ENCODE peak calls at places on chromosomes 1 and 21, in six cellular contexts. I, O, N, S, D and X are unnamed samples.
A peak's percentile ranks its signal among the peaks of the same experiment; 100 is the strongest.

GRCh38 chr1:204222006-204222872 is 8.5 kb upstream of the GOLT1A start:
- DNase-seq in I (no peak), O (no peak), N (no peak), S (no peak), D (no peak), X (no peak)

GRCh38 chr1:152037920-152038658 is 1.3 kb upstream of the S100A11 start:
- DNase-seq in I (no peak), O (no peak), N (no peak), S (no peak), D (no peak), X (peak; percentile 18)

GRCh38 chr1:2980073-2980791 is 41.0 kb upstream of the ACTRT2 start:
- DNase-seq in I (no peak), O (no peak), N (no peak), S (no peak), D (no peak), X (no peak)

GRCh38 chr1:7097938-7098592 is 312.8 kb downstream of the CAMTA1 start:
- DNase-seq in I (no peak), O (no peak), N (no peak), S (no peak), D (no peak), X (no peak)

GRCh38 chr1:115067460-115067859 is 21.8 kb downstream of the TSPAN2 start:
- DNase-seq in I (no peak), O (no peak), N (no peak), S (no peak), D (no peak), X (no peak)

GRCh38 chr1:164961714-164962113 is 394.8 kb downstream of the LMX1A start:
- DNase-seq in I (no peak), O (no peak), N (no peak), S (no peak), D (no peak), X (no peak)

GRCh38 chr1:176858421-176858916 is 306.0 kb downstream of the ASTN1 start:
- DNase-seq in I (no peak), O (no peak), N (no peak), S (no peak), D (no peak), X (no peak)

GRCh38 chr1:117146570-117147340 is 25.2 kb upstream of the TRIM45 start:
- DNase-seq in I (peak; percentile 48), O (no peak), N (no peak), S (no peak), D (no peak), X (no peak)

GRCh38 chr1:19723874-19724273 is 59.2 kb downstream of the HTR6 start:
- DNase-seq in I (no peak), O (no peak), N (no peak), S (no peak), D (no peak), X (no peak)

GRCh38 chr1:172321429-172321828 is 99.1 kb upstream of the C1orf105 start:
- DNase-seq in I (no peak), O (no peak), N (no peak), S (no peak), D (no peak), X (no peak)

GRCh38 chr1:110102081-110102480 is 10.2 kb upstream of the UBL4B start:
- DNase-seq in I (no peak), O (no peak), N (peak; percentile 9), S (no peak), D (peak; percentile 42), X (no peak)

GRCh38 chr1:59146651-59147358 is 150.1 kb upstream of the FGGY start:
- DNase-seq in I (no peak), O (no peak), N (no peak), S (peak; percentile 3), D (peak; percentile 56), X (no peak)

GRCh38 chr1:174165471-174166137 is 6.3 kb downstream of the RABGAP1L start:
- DNase-seq in I (no peak), O (no peak), N (no peak), S (no peak), D (no peak), X (no peak)

GRCh38 chr1:211614615-211615014 is 35.7 kb upstream of the SLC30A1 start:
- DNase-seq in I (no peak), O (no peak), N (no peak), S (no peak), D (no peak), X (no peak)

DNA sequence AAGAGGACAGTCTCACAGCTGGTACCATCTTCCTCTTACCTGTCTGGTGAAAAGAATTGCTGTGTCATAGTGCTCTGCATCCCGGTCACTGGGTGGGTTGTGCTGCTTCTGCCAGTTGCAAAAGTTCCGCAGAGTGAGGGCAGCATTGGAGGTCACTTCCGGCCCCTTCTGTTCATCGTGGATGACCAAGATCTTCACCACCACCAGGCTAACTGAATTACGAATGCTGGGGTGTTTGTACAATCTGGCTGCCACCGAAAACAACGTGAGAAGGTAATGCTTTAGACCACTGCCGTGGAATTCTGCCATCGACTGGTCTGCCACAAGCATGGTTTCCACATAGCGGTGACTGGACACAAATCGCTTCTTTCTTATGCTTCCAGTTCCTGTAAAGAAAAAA is 2.9 kb downstream of the ADAMTS1 start:
- DNase-seq in I (no peak), O (no peak), N (no peak), S (no peak), D (no peak), X (no peak)
- TF ChIP-seq JUND in I (no peak), O (no peak), N (no peak), S (no peak), D (no peak), X (no peak)

DNA sequence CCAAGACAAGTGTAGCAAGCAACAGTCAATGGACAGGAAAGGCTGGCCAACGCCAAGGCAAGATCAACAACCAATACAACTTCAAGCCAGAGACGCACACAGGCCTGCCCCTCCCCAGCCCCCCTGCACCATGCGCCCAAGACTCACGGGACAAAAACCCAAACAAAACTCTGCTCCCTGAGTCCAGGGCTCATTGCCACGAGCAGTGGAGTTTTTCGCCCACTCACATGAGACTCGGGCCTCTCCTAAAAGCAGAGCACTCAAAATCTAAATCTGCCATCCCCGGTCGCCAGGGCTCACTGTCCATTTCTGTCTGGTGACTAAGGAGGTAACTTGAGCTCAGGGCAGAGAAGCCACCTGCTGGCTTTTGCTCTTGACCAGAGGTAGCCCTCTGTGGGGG is 174.8 kb downstream of the CLIC6 start:
- DNase-seq in I (no peak), O (no peak), N (no peak), S (no peak), D (no peak), X (no peak)
- TF ChIP-seq JUND in I (no peak), O (no peak), N (no peak), S (no peak), D (no peak), X (no peak)

GRCh38 chr1:228280961-228281591 is 73.2 kb downstream of the OBSCN start:
- DNase-seq in I (no peak), O (no peak), N (no peak), S (no peak), D (no peak), X (no peak)

GRCh38 chr1:228283043-228283371 is 75.2 kb downstream of the OBSCN start:
- DNase-seq in I (no peak), O (no peak), N (no peak), S (no peak), D (no peak), X (no peak)

GRCh38 chr1:228283476-228284147 is 75.8 kb downstream of the OBSCN start:
- DNase-seq in I (no peak), O (no peak), N (no peak), S (no peak), D (no peak), X (no peak)

GRCh38 chr1:228281631-228282328 is 73.9 kb downstream of the OBSCN start:
- DNase-seq in I (no peak), O (no peak), N (no peak), S (no peak), D (no peak), X (no peak)

GRCh38 chr1:228282329-228283042 is 74.6 kb downstream of the OBSCN start:
- DNase-seq in I (no peak), O (no peak), N (no peak), S (no peak), D (no peak), X (no peak)
- TF ChIP-seq JUND in I (no peak), O (no peak), N (no peak), S (no peak), D (no peak), X (no peak)

DNA sequence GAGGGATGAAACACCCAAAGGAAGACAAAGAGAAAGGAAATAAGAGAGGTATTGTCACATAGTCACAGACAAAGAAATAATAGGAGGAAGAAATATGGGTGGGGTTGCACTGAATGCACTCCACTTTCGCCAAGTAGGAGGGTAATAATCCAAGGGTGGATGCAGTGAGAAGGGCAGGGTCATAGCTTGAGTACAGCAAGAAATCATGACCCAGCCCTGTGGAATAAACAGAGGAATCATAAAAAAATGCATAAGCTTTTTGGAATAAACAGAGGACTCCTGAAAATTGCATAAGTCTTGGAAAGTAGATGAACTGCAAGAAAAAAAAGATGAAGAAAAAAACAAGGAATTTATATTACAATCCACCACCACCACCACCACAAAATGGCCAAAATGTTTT is 53.1 kb upstream of the CD55 start:
- DNase-seq in I (no peak), O (no peak), N (no peak), S (no peak), D (no peak), X (no peak)
- TF ChIP-seq JUND in I (no peak), O (no peak), N (no peak), S (no peak), D (no peak), X (no peak)

GRCh38 chr1:44151332-44151731 is 9.9 kb upstream of the KLF18 start:
- DNase-seq in I (no peak), O (no peak), N (peak; percentile 48), S (no peak), D (no peak), X (no peak)
- TF ChIP-seq JUND in I (no peak), O (no peak), N (no peak), S (no peak), D (no peak), X (no peak)

DNA sequence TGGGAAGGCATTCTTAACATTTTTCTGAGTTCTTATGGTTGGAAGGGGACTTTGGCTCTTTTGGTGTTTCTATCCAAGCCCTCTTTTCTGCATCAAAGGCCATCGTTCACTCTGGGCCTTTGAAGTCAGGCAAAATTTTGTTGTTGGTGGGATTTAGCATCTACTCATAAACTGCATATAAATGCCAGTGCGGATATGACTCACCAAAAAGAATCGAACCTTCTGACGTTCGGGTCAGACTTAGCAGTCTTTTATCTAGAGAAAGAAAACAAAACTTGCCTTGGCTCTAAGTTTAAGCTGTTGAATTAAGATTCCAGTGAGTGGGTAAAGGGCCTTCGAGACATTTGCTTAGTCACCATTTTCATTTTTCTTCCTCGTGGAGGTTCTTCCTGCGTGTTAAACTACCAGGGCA is 51.4 kb downstream of the EVA1C start:
- DNase-seq in I (peak; percentile 85), O (no peak), N (no peak), S (peak; percentile 82), D (no peak), X (no peak)
- TF ChIP-seq JUND in I (peak; percentile 87), O (no peak), N (no peak), S (no peak), D (peak; percentile 79), X (no peak)

GRCh38 chr1:198878566-198878965 is 239.7 kb downstream of the PTPRC start:
- DNase-seq in I (no peak), O (no peak), N (no peak), S (no peak), D (no peak), X (no peak)
- TF ChIP-seq JUND in I (no peak), O (no peak), N (no peak), S (no peak), D (no peak), X (no peak)